ENCODE peak calls at places on chromosomes 13 and 19, in ten cellular contexts. P is CD8-positive, alpha-beta memory T cell; X is activated T-cell treated with anti-CD3 and anti-CD28 coated beads for 48 hours; K is endodermal cell; Y is HTR-8/SVneo; W is ACHN; N is AG08395; A is effector CD4-positive, alpha-beta T cell; Z is GM13976; S is thoracic aorta. F is an unnamed sample.

GRCh38 chr13:46607768-46608553 is 55.0 kb downstream of the LRCH1 start:
- DNase-seq in K (no peak), P (no peak), W (peak; percentile 90), Y (no peak), S (no peak), Z (no peak), N (no peak), A (no peak), X (no peak), F (peak; percentile 46)

GRCh38 chr19:54431255-54431838 is 16.1 kb downstream of the TTYH1 start:
- DNase-seq in S (no peak), Y (no peak), Z (no peak), N (no peak), W (peak; percentile 41), X (no peak), A (no peak), P (no peak), K (no peak), F (no peak)

GRCh38 chr19:3783660-3784584 is 2.3 kb downstream of the MATK start:
- DNase-seq in P (peak; percentile 68), Z (no peak), X (peak; percentile 48), Y (no peak), N (no peak), W (no peak), A (no peak), K (peak; percentile 86), S (no peak), F (no peak)

GRCh38 chr13:94711561-94712286 is 621 bp downstream of the SOX21 start:
- DNase-seq in K (no peak), N (no peak), W (no peak), Y (no peak), S (no peak), Z (peak; percentile 52), X (no peak), P (no peak), A (no peak), F (no peak)

GRCh38 chr19:17061205-17061604 is 14.0 kb downstream of the HAUS8 start:
- DNase-seq in K (no peak), A (no peak), N (no peak), P (no peak), Y (no peak), Z (no peak), W (no peak), X (no peak), S (no peak), F (no peak)

GRCh38 chr13:25945596-25945995 is 106.2 kb downstream of the SHISA2 start:
- DNase-seq in N (no peak), A (no peak), X (no peak), K (peak; percentile 17), P (no peak), Y (no peak), W (peak; percentile 9), Z (no peak), S (no peak), F (no peak)

GRCh38 chr13:49386664-49387063 is 57.2 kb downstream of the CAB39L start:
- DNase-seq in K (no peak), X (no peak), P (no peak), Z (no peak), Y (no peak), N (no peak), W (no peak), S (no peak), A (no peak), F (no peak)

GRCh38 chr19:29860492-29860891 is 48.7 kb downstream of the CCNE1 start:
- DNase-seq in N (no peak), Z (no peak), K (peak; percentile 67), A (no peak), W (no peak), X (no peak), P (no peak), S (no peak), Y (no peak), F (peak; percentile 44)

GRCh38 chr19:13995017-13995728 is 10.9 kb downstream of the RFX1 start:
- DNase-seq in Y (no peak), Z (no peak), P (no peak), A (no peak), W (no peak), S (no peak), X (no peak), N (peak; percentile 83), K (no peak), F (no peak)

GRCh38 chr13:29791997-29792775 is 58.2 kb downstream of the UBL3 start:
- DNase-seq in Z (no peak), K (no peak), N (no peak), Y (no peak), X (no peak), S (no peak), W (no peak), P (no peak), A (no peak), F (no peak)

GRCh38 chr13:38687246-38688229 is 661 bp downstream of the FREM2 start:
- DNase-seq in N (no peak), P (no peak), S (no peak), A (no peak), X (no peak), W (no peak), Y (peak; percentile 5), Z (peak; percentile 27), K (no peak), F (no peak)

F was measured in GM12865.